ENCODE peak calls at places on chromosomes 16 and 17, in nine cellular contexts. H is AG04450; A is esophagus muscularis mucosa; L is CD4-positive, alpha-beta T cell; Z is brain microvascular endothelial cell; B is mammary epithelial cell; J is heart right ventricle; W is esophagus squamous epithelium; N is effector memory CD4-positive, alpha-beta T cell. R is an unnamed sample.
A peak's percentile ranks its signal among the peaks of the same experiment; 100 is the strongest.

GRCh38 chr17:36934759-36935630 is 2.3 kb upstream of the LHX1 start:
- DNase-seq in H (no peak), A (no peak), L (no peak), Z (no peak), B (no peak), J (no peak), W (no peak), N (no peak), R (no peak)

GRCh38 chr17:37294888-37295287 is 80.9 kb upstream of the C17orf78 start:
- DNase-seq in H (no peak), A (no peak), L (no peak), Z (no peak), B (no peak), J (no peak), W (no peak), N (no peak), R (no peak)

GRCh38 chr16:87390641-87391323 is 1.4 kb upstream of the MAP1LC3B start:
- DNase-seq in H (no peak), A (no peak), L (no peak), Z (no peak), B (no peak), J (no peak), W (no peak), N (no peak), R (no peak)

GRCh38 chr17:36849871-36850348 is 87.4 kb upstream of the LHX1 start:
- DNase-seq in H (no peak), A (no peak), L (no peak), Z (peak; percentile 75), B (peak; percentile 58), J (no peak), W (no peak), N (no peak), R (peak; percentile 36)

GRCh38 chr17:41968676-41969075 is 2.1 kb downstream of the CNP start:
- DNase-seq in H (no peak), A (no peak), L (no peak), Z (no peak), B (no peak), J (no peak), W (no peak), N (no peak), R (no peak)

GRCh38 chr17:40319651-40320550 is 10.9 kb downstream of the RARA start:
- DNase-seq in H (no peak), A (no peak), L (peak; percentile 78), Z (no peak), B (no peak), J (no peak), W (no peak), N (peak; percentile 86), R (no peak)

GRCh38 chr16:87474566-87474996 is 18.2 kb downstream of the ZCCHC14 start:
- DNase-seq in H (no peak), A (no peak), L (no peak), Z (no peak), B (no peak), J (no peak), W (no peak), N (no peak), R (no peak)

GRCh38 chr16:75506567-75506966 is 11.3 kb upstream of the CHST6 start:
- DNase-seq in H (no peak), A (no peak), L (no peak), Z (peak; percentile 87), B (peak; percentile 93), J (peak; percentile 24), W (no peak), N (no peak), R (peak; percentile 80)

GRCh38 chr17:2478446-2478845 is 33.2 kb downstream of the METTL16 start:
- DNase-seq in H (no peak), A (no peak), L (no peak), Z (no peak), B (no peak), J (no peak), W (no peak), N (no peak), R (no peak)

GRCh38 chr17:42508426-42509164 is 27.4 kb upstream of the NAGLU start:
- DNase-seq in H (no peak), A (no peak), L (no peak), Z (no peak), B (no peak), J (no peak), W (no peak), N (no peak), R (no peak)

GRCh38 chr17:55254375-55254774 is 10.4 kb upstream of the HLF start:
- DNase-seq in H (no peak), A (no peak), L (no peak), Z (no peak), B (no peak), J (no peak), W (no peak), N (no peak), R (no peak)

GRCh38 chr17:6497496-6498221 is 53.4 kb downstream of the PIMREG start:
- DNase-seq in H (no peak), A (no peak), L (no peak), Z (no peak), B (no peak), J (no peak), W (no peak), N (no peak), R (no peak)

GRCh38 chr16:3020604-3021448 is 658 bp downstream of the TNFRSF12A start:
- DNase-seq in H (peak; percentile 72), A (peak; percentile 94), L (peak; percentile 56), Z (peak; percentile 78), B (peak; percentile 89), J (peak; percentile 85), W (no peak), N (peak; percentile 67), R (peak; percentile 64)

GRCh38 chr16:75267631-75268264 is 16.3 kb upstream of the BCAR1 start:
- DNase-seq in H (no peak), A (no peak), L (no peak), Z (no peak), B (peak; percentile 86), J (peak; percentile 77), W (no peak), N (no peak), R (no peak)

GRCh38 chr17:1398900-1399299 is 1.1 kb downstream of the YWHAE start:
- DNase-seq in H (no peak), A (no peak), L (no peak), Z (no peak), B (peak; percentile 42), J (no peak), W (no peak), N (no peak), R (no peak)

GRCh38 chr16:53664724-53665345 is 38.8 kb downstream of the RPGRIP1L start:
- DNase-seq in H (peak; percentile 50), A (no peak), L (no peak), Z (peak; percentile 87), B (no peak), J (peak; percentile 3), W (no peak), N (no peak), R (no peak)

GRCh38 chr17:78409191-78409621 is 30.8 kb downstream of the PGS1 start:
- DNase-seq in H (no peak), A (no peak), L (no peak), Z (no peak), B (no peak), J (no peak), W (no peak), N (no peak), R (no peak)
- H3K27ac ChIP-seq in H (no peak overlapping the region), A (no peak overlapping the region), L (no peak overlapping the region), Z (no peak overlapping the region), B (no peak overlapping the region), J (no peak overlapping the region), W (peak overlapping the region; percentile 52), N (no peak overlapping the region), R (peak overlapping the region; percentile 9)

GRCh38 chr17:180380-181212 is 854 bp downstream of the DOC2B start:
- DNase-seq in H (no peak), A (no peak), L (no peak), Z (no peak), B (no peak), J (no peak), W (no peak), N (no peak), R (no peak)
- H3K27ac ChIP-seq in H (no peak overlapping the region), A (peak overlapping the region; percentile 78), L (no peak overlapping the region), Z (no peak overlapping the region), B (no peak overlapping the region), J (peak overlapping the region; percentile 86), W (peak overlapping the region; percentile 72), N (no peak overlapping the region), R (no peak overlapping the region)

GRCh38 chr16:82758406-82758805 is 131.6 kb downstream of the CDH13 start:
- DNase-seq in H (no peak), A (no peak), L (no peak), Z (no peak), B (no peak), J (no peak), W (no peak), N (no peak), R (no peak)

GRCh38 chr16:82758904-82759303 is 132.1 kb downstream of the CDH13 start:
- DNase-seq in H (no peak), A (no peak), L (no peak), Z (no peak), B (no peak), J (no peak), W (no peak), N (no peak), R (no peak)

GRCh38 chr16:82761236-82761635 is 134.5 kb downstream of the CDH13 start:
- DNase-seq in H (peak; percentile 16), A (no peak), L (no peak), Z (peak; percentile 84), B (peak; percentile 70), J (peak; percentile 82), W (no peak), N (no peak), R (peak; percentile 6)

GRCh38 chr16:82763371-82763770 is 136.6 kb downstream of the CDH13 start:
- DNase-seq in H (no peak), A (no peak), L (no peak), Z (no peak), B (no peak), J (no peak), W (no peak), N (no peak), R (no peak)

GRCh38 chr16:82761858-82762257 is 135.1 kb downstream of the CDH13 start:
- DNase-seq in H (peak; percentile 2), A (no peak), L (no peak), Z (no peak), B (peak; percentile 23), J (no peak), W (no peak), N (no peak), R (no peak)
- H3K27ac ChIP-seq in H (no peak overlapping the region), A (no peak overlapping the region), L (no peak overlapping the region), Z (peak overlapping the region; percentile 53), B (peak overlapping the region; percentile 57), J (peak overlapping the region; percentile 56), W (no peak overlapping the region), N (no peak overlapping the region), R (peak overlapping the region; percentile 43)

DNA sequence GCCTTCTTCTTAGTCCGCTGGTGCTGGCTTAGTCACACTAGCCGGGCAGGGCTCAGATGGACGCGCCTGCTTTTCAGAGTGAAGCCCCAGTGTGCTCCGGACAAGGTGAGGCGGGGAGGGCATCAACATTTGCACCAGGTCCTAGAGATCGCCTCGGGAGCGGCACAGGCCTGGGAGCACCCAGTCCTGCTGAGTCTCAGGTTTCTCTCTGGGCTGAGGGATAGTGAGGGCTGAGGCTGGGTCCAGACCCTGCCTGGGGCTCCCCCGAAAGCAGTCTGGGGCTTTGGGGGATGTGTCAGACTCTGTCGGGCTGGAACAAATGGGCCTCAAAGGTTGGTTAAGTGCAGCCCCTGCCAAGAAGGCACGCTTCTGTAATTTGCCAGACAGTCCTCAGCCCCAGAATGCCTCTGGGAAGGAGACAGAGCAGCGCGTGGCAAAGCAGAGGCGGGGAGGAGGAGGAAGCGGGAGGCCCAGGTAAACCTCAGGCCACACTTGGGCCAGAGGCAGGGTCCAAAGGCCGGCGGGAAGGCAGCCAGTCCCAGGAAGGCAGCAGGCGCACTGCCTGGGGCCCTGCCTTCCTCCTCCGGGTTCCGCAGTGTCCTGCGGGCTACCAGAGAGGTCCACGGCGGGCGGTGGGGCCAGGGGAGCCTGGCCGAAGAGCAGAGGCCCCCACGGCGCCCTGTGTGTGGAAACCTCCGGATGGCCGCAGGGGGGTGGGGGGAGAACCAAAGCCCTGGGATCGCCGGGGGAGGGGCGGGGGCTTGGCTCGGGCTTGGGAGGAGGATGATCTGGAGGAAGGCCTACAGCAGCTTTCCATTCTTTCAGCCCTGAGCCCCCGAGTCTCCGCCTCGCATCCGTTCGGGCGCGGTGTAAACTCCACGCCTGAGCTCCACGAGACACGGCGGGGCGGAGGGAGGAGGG is 39.5 kb upstream of the ATP2A3 start:
- DNase-seq in H (no peak), A (no peak), L (no peak), Z (no peak), B (no peak), J (peak; percentile 36), W (no peak), N (no peak), R (no peak)
- H3K27ac ChIP-seq in H (no peak overlapping the region), A (no peak overlapping the region), L (no peak overlapping the region), Z (no peak overlapping the region), B (no peak overlapping the region), J (peak overlapping the region; percentile 55), W (no peak overlapping the region), N (no peak overlapping the region), R (no peak overlapping the region)

R was measured in epithelial cell of prostate.